ENCODE peak calls at places on chromosomes 16 and 17, in four cellular contexts. L is neural progenitor cell, F is cardiac fibroblast, O is fibroblast of pulmonary artery. W is an unnamed sample.

GRCh38 chr16:47779201-47780016 is 318.3 kb downstream of the PHKB start:
- DNase-seq in L (no peak), F (peak), O (peak), W (no peak)

GRCh38 chr16:83365166-83365565 is 442.6 kb upstream of the HSBP1 start:
- DNase-seq in L (no peak), F (peak), O (peak), W (no peak)

GRCh38 chr17:74217036-74217725 is 3.8 kb downstream of the TTYH2 start:
- DNase-seq in L (no peak), F (no peak), O (no peak), W (no peak)

GRCh38 chr16:20899503-20900298 is 457 bp downstream of the DCUN1D3 start:
- DNase-seq in L (no peak), F (peak), O (no peak), W (no peak)

GRCh38 chr16:17526956-17527355 is 56.2 kb upstream of the XYLT1 start:
- DNase-seq in L (no peak), F (no peak), O (no peak), W (no peak)

GRCh38 chr16:81096715-81097208 is 567 bp upstream of the GCSH start:
- DNase-seq in L (no peak), F (no peak), O (no peak), W (no peak)

GRCh38 chr16:1108299-1109252 is 12.5 kb upstream of the C1QTNF8 start:
- DNase-seq in L (no peak), F (no peak), O (peak), W (no peak)

GRCh38 chr17:17845046-17845775 is 8.4 kb upstream of the SREBF1 start:
- DNase-seq in L (no peak), F (no peak), O (no peak), W (no peak)

GRCh38 chr17:10200645-10201044 is 2.2 kb upstream of the GAS7 start:
- DNase-seq in L (no peak), F (no peak), O (no peak), W (no peak)

GRCh38 chr16:68644715-68645493 is at the start of gene CDH3:
- DNase-seq in L (peak), F (no peak), O (peak), W (no peak)

GRCh38 chr16:69711115-69711740 is 15.1 kb downstream of the NQO1 start:
- DNase-seq in L (no peak), F (peak), O (peak), W (no peak)

GRCh38 chr16:253833-254232 is 19.2 kb downstream of the FAM234A start:
- DNase-seq in L (no peak), F (no peak), O (no peak), W (no peak)

GRCh38 chr17:6755731-6756184 is at the start of gene XAF1:
- DNase-seq in L (no peak), F (peak), O (peak), W (no peak)

GRCh38 chr17:34547453-34548063 is 31.8 kb upstream of the TMEM132E start:
- DNase-seq in L (no peak), F (no peak), O (no peak), W (no peak)

GRCh38 chr16:24737391-24737871 is 8.0 kb downstream of the TNRC6A start:
- DNase-seq in L (no peak), F (peak), O (peak), W (no peak)

GRCh38 chr16:55678061-55678935 is 22.5 kb downstream of the SLC6A2 start:
- DNase-seq in L (no peak), F (no peak), O (no peak), W (no peak)

GRCh38 chr17:18008496-18009268 is 30.3 kb downstream of the ATPAF2 start:
- DNase-seq in L (no peak), F (peak), O (no peak), W (no peak)

GRCh38 chr17:64130559-64131001 is 636 bp upstream of the ERN1 start:
- DNase-seq in L (no peak), F (peak), O (peak), W (no peak)

GRCh38 chr17:2634361-2634960 is 41.0 kb downstream of the PAFAH1B1 start:
- DNase-seq in L (no peak), F (peak), O (no peak), W (no peak)

GRCh38 chr17:49471089-49471683 is 23.9 kb upstream of the NGFR start:
- DNase-seq in L (peak), F (no peak), O (no peak), W (no peak)

GRCh38 chr16:46859719-46860152 is 24.4 kb upstream of the GPT2 start:
- DNase-seq in L (no peak), F (peak), O (peak), W (no peak)

GRCh38 chr17:40533896-40534295 is 31.4 kb downstream of the CCR7 start:
- DNase-seq in L (no peak), F (peak), O (no peak), W (peak)

GRCh38 chr17:17175917-17176316 is 30.2 kb downstream of the PLD6 start:
- DNase-seq in L (no peak), F (no peak), O (no peak), W (no peak)

GRCh38 chr17:83137523-83137922 is 58.1 kb downstream of the METRNL start:
- DNase-seq in L (no peak), F (no peak), O (no peak), W (peak)

GRCh38 chr17:57663326-57664070 is 81.6 kb downstream of the CCDC182 start:
- DNase-seq in L (peak), F (no peak), O (no peak), W (no peak)

GRCh38 chr16:54342001-54342776 is 55.6 kb upstream of the IRX3 start:
- DNase-seq in L (no peak), F (peak), O (peak), W (no peak)

GRCh38 chr17:35520043-35520442 is 17.4 kb downstream of the SLFN12L start:
- DNase-seq in L (no peak), F (no peak), O (no peak), W (no peak)

GRCh38 chr16:11437069-11437468 is 91.8 kb downstream of the RMI2 start:
- DNase-seq in L (no peak), F (no peak), O (no peak), W (no peak)

GRCh38 chr17:15971108-15971507 is 26.2 kb downstream of the ADORA2B start:
- DNase-seq in L (no peak), F (no peak), O (no peak), W (no peak)

GRCh38 chr17:64418506-64419339 is 28.1 kb upstream of the PECAM1 start:
- DNase-seq in L (peak), F (peak), O (peak), W (no peak)

GRCh38 chr16:1557074-1557473 is 23.6 kb downstream of the TMEM204 start:
- DNase-seq in L (no peak), F (no peak), O (no peak), W (no peak)

GRCh38 chr16:74999683-75000480 is 1.1 kb downstream of the ZNRF1 start:
- DNase-seq in L (peak), F (peak), O (peak), W (no peak)
- TF ChIP-seq CTCF in L (peak), F (no peak), O (no peak), W (peak)

DNA sequence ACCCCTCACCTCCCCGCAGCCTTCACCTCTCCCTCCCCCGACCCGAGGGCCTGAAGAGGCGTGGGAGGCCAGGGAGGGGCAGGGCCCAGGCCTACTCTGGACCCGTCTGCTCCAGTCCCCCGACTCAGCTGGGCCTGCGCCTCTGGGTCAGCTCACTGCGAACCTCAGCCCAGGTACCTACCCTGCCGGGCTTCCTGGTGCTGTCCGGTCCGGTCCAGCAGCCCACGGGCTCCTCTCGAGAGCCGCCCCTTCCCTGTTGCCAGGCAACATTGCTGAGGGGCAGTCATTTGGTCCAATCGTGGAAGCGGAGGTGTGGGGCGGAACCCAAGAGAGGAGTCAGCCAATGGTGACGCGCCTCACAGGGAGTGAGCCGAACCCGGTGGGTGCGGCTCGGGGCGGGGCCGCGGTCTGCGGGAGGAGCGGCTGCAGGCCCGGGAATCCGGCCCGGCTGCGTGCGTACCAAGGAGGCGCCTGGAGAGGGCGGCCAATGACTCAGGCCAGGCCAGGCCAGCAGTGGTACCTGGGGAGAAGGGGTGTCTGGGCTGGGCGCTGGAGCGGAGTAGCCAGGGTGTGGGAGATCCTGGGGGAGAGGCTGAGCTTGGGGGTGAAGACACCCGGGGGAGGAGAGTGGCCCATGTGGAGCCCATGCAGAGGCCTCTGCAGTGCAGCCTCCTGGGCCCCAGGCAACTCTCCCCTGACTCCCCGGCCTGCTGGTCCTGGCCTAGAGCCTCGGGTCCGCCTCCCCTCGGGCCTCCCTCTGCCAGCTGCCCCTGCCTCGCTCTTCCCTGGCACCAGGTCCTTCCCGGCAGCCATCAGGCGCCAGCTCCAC is at the start of gene MEAK7:
- DNase-seq in L (peak), F (peak), O (peak), W (peak)
- TF ChIP-seq CTCF in L (peak), F (no peak), O (no peak), W (no peak)

GRCh38 chr17:70767102-70767701 is 597.9 kb downstream of the KCNJ2 start:
- DNase-seq in L (peak), F (peak), O (peak), W (no peak)
- TF ChIP-seq CTCF in L (peak), F (peak), O (peak), W (peak)

DNA sequence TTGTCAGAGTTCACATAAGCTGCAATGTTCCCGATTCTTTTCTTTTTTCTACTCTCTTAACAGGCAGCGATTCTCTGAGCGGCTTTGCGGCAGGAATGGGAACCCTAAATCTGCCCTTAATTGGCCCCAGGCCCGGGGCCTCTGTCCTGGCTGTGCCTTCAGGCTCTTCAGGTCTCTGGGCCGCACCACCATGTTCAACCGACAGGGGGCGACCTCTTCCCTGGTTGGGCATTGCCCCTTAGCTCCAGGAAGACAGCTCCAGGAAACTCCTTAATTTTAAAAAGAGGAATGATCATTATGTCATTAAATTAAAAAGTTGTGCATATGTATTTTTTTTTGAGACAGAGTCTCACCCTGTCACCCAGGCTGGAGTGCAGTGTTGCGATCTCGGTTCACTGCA is 20.3 kb downstream of the CACNG5 start:
- DNase-seq in L (peak), F (peak), O (no peak), W (no peak)
- TF ChIP-seq CTCF in L (peak), F (peak), O (peak), W (peak)

GRCh38 chr16:2764718-2765117 is 12.3 kb downstream of the SRRM2 start:
- DNase-seq in L (no peak), F (no peak), O (no peak), W (no peak)
- TF ChIP-seq CTCF in L (no peak), F (no peak), O (no peak), W (peak)

GRCh38 chr17:11298401-11298800 is 57.4 kb downstream of the SHISA6 start:
- DNase-seq in L (no peak), F (no peak), O (no peak), W (no peak)

GRCh38 chr17:11293480-11293879 is 52.5 kb downstream of the SHISA6 start:
- DNase-seq in L (no peak), F (no peak), O (no peak), W (no peak)

GRCh38 chr17:11300201-11300600 is 59.2 kb downstream of the SHISA6 start:
- DNase-seq in L (no peak), F (no peak), O (no peak), W (no peak)

GRCh38 chr17:11294826-11295225 is 53.8 kb downstream of the SHISA6 start:
- DNase-seq in L (no peak), F (no peak), O (no peak), W (no peak)

GRCh38 chr17:11296994-11297393 is 56.0 kb downstream of the SHISA6 start:
- DNase-seq in L (peak), F (no peak), O (no peak), W (no peak)
- TF ChIP-seq CTCF in L (peak), F (no peak), O (no peak), W (peak)

GRCh38 chr16:87570938-87571867 is 31.1 kb upstream of the JPH3 start:
- DNase-seq in L (peak), F (peak), O (peak), W (no peak)

GRCh38 chr16:87571868-87572244 is 30.5 kb upstream of the JPH3 start:
- DNase-seq in L (no peak), F (no peak), O (no peak), W (no peak)

GRCh38 chr16:87570564-87570937 is 31.8 kb upstream of the JPH3 start:
- DNase-seq in L (no peak), F (no peak), O (no peak), W (no peak)

GRCh38 chr16:87575027-87575804 is 27.1 kb upstream of the JPH3 start:
- DNase-seq in L (peak), F (no peak), O (no peak), W (no peak)

GRCh38 chr16:87572959-87573358 is 29.3 kb upstream of the JPH3 start:
- DNase-seq in L (no peak), F (no peak), O (no peak), W (no peak)
- TF ChIP-seq CTCF in L (no peak), F (no peak), O (no peak), W (no peak)

GRCh38 chr17:76075364-76076099 is 951 bp downstream of the GALR2 start:
- DNase-seq in L (peak), F (peak), O (no peak), W (peak)
- TF ChIP-seq CTCF in L (peak), F (no peak), O (no peak), W (peak)

GRCh38 chr16:75810342-75810741 is 84.1 kb upstream of the CPHXL start:
- DNase-seq in L (no peak), F (no peak), O (no peak), W (no peak)

GRCh38 chr16:75804368-75804767 is 78.1 kb upstream of the CPHXL start:
- DNase-seq in L (no peak), F (no peak), O (no peak), W (no peak)

GRCh38 chr16:75806487-75806886 is 80.2 kb upstream of the CPHXL start:
- DNase-seq in L (no peak), F (no peak), O (no peak), W (no peak)

GRCh38 chr16:75803753-75804152 is 77.5 kb upstream of the CPHXL start:
- DNase-seq in L (no peak), F (no peak), O (no peak), W (no peak)

DNA sequence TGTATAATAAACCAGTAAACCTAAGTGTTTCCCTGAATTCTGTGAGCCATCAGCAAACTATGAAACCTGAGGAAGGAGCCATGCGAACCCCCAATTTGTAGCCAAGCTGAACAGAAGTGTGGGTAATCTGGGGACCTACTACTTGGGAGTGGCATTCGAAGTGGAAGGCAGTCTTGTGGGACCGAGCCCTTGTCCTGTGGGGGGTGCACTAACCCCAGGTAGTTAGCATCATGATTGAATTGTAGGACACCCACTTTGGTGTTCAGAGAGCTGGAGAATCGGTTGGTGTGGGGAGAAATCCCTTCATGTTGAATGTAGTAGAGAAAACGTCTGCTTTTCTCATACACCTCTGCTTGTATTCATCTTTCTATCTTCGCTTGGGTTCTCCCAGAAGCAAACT is 79.7 kb upstream of the CPHXL start:
- DNase-seq in L (no peak), F (no peak), O (no peak), W (no peak)
- TF ChIP-seq CTCF in L (no peak), F (no peak), O (no peak), W (no peak)